ENCODE peak calls at places on chromosomes 11 and 22, in nine cellular contexts. K, L, W, M, I, T, G, P and Y are unnamed samples. For H3K36me3, the result is how much of the 10 kb centered on the place peaks cover.

GRCh38 chr22:33382427-33382826 is 324.2 kb upstream of the SYN3 start:
- DNase-seq in T (no peak), P (no peak), I (no peak), L (no peak), K (no peak), G (no peak), W (no peak), M (no peak), Y (no peak)

GRCh38 chr11:59630493-59630892 is 14.9 kb upstream of the OSBP start:
- DNase-seq in P (no peak), G (no peak), T (no peak), I (no peak), M (no peak), L (no peak), K (no peak), W (no peak), Y (no peak)

GRCh38 chr11:86594746-86595145 is 77.7 kb downstream of the ME3 start:
- DNase-seq in M (no peak), I (no peak), L (no peak), K (no peak), T (no peak), W (no peak), G (no peak), P (no peak), Y (no peak)

GRCh38 chr11:1083621-1084551 is 9.2 kb downstream of the MUC2 start:
- DNase-seq in T (no peak), M (peak), L (no peak), W (no peak), K (no peak), I (peak), P (no peak), G (no peak), Y (peak)

GRCh38 chr11:132655187-132655855 is 877.0 kb downstream of the OPCML start:
- DNase-seq in P (no peak), M (no peak), K (no peak), G (no peak), T (no peak), W (no peak), I (no peak), L (no peak), Y (no peak)

GRCh38 chr11:57868491-57868890 is 106.9 kb downstream of the CTNND1 start:
- DNase-seq in M (no peak), K (peak), T (no peak), L (no peak), G (no peak), W (no peak), P (no peak), I (no peak), Y (no peak)

GRCh38 chr11:75878968-75879367 is 64.0 kb downstream of the UVRAG start:
- DNase-seq in L (no peak), P (no peak), K (no peak), I (no peak), W (no peak), G (no peak), T (no peak), M (no peak), Y (no peak)

GRCh38 chr11:106821291-106821690 is 197.0 kb downstream of the GUCY1A2 start:
- DNase-seq in K (no peak), L (no peak), W (no peak), M (no peak), P (no peak), G (no peak), I (no peak), T (no peak), Y (no peak)

GRCh38 chr11:72586591-72587090 is 87.6 kb downstream of the PDE2A start:
- DNase-seq in G (no peak), M (peak), K (no peak), T (no peak), L (no peak), P (no peak), W (no peak), I (peak), Y (peak)

GRCh38 chr11:72813740-72814138 is 472 bp upstream of the ATG16L2 start:
- DNase-seq in W (peak), K (no peak), G (peak), L (peak), I (peak), P (peak), T (peak), M (no peak), Y (peak)

DNA sequence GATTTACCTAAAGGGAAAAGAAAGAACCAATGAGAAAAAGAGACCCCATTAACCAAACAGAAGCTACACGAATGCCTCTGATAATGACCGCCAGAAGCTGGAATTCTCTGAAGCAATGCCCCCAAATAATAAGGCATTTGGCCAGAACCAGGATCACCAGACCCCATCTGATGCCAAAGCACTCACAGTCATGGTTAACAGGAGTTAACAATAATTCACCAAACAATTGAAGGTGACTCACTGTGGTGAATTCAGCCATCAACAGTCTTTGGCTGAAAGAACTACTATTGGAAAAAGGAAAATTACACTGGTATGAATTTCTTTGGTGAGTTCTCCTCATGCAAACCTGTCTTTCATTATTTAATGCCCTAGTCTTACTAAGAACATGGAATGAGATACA is 21.9 kb upstream of the NFRKB start:
- DNase-seq in I (no peak), M (no peak), G (no peak), W (no peak), P (no peak), T (no peak), K (no peak), L (no peak), Y (no peak)
- TF ChIP-seq POLR2A in I (no peak), M (no peak), G (no peak), W (no peak), P (no peak), T (no peak), K (no peak), L (no peak), Y (no peak)

GRCh38 chr11:114395776-114396175 is 4.5 kb downstream of the C11orf71 start:
- DNase-seq in K (no peak), I (no peak), T (no peak), W (no peak), L (no peak), P (peak), M (no peak), G (no peak), Y (no peak)
- TF ChIP-seq POLR2AphosphoS5 in K (no peak), I (no peak), T (no peak), W (no peak), L (no peak), P (no peak), M (no peak), G (no peak), Y (no peak)

GRCh38 chr11:20429216-20429615 is 41.7 kb downstream of the PRMT3 start:
- DNase-seq in I (no peak), W (no peak), G (no peak), P (no peak), L (no peak), M (no peak), T (no peak), K (no peak), Y (no peak)
- H3K36me3 ChIP-seq in I (half or more), W (under half), G (under half), P (under half), L (under half), M (under half), T (under half), K (under half), Y (under half)

DNA sequence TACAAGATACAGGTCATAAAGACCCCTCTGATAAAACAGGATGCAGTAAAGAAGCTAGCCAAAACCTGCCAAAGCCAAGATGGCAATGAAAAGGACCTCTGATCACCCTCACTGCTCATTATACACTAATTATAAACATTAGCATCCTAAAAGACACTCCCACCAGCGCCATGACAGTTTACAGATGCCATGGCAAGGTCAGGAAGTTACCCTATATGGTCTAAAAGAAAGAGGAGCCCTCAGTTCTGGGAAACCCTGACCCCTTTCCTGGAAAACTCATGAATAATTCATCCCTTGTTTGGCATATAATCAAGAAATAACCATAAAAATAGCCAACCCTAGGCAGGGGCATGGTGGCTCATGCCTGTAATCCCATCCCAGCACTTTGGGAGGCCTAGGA is 12.8 kb upstream of the CAPN5 start:
- DNase-seq in L (no peak), P (no peak), M (no peak), I (no peak), T (no peak), W (no peak), K (no peak), G (no peak), Y (no peak)
- TF ChIP-seq POLR2A in L (no peak), P (no peak), M (no peak), I (no peak), T (no peak), W (no peak), K (no peak), G (no peak), Y (no peak)

DNA sequence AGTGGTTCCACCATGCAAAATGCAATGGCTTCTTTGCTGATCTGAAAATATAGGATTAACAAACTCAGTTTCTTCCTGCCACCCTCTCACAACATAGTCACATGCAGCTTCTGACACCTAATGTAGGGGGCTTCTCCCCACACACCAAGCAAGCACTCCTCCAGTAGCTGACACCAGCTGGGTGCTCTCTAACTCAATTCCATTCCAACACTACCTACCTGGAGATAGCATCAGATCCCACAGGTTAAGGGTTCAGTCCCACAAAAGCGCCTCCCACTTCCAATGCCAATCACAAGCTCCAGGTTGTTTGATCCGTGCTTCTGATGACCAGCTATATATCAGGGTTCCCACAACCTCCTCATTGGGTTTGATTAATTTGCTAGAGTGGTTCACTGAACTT is 31.8 kb upstream of the NNMT start:
- DNase-seq in G (no peak), P (no peak), I (no peak), M (peak), K (no peak), W (no peak), L (no peak), T (no peak), Y (no peak)
- TF ChIP-seq POLR2AphosphoS5 in G (no peak), P (no peak), I (no peak), M (no peak), K (no peak), W (no peak), L (no peak), T (no peak), Y (no peak)